ENCODE peak calls at places on chromosome 20, in ten cellular contexts. O is H1, J is heart left ventricle, A is suprapubic skin, H is body of pancreas, F is sigmoid colon, S is HCT116, Z is IMR-90, C is transverse colon, T is K562. G is an unnamed sample. For H3K4me1, the result is how much of the 10 kb centered on the place peaks cover.

GRCh38 chr20:64049060-64049886 is at the start of gene SOX18:
- DNase-seq in O (no peak), J (peak), A (no peak), H (no peak), F (no peak), S (no peak), Z (peak), C (no peak), T (peak), G (no peak)

GRCh38 chr20:5153612-5154542 is 27.1 kb downstream of the CDS2 start:
- DNase-seq in O (no peak), J (no peak), A (no peak), H (no peak), F (no peak), S (peak), Z (peak), C (no peak), T (no peak), G (no peak)

GRCh38 chr20:43838703-43839060 is 76.0 kb upstream of the TOX2 start:
- DNase-seq in O (no peak), J (no peak), A (no peak), H (no peak), F (no peak), S (no peak), Z (no peak), C (no peak), T (no peak), G (no peak)

GRCh38 chr20:63024573-63025392 is 18.0 kb upstream of the BHLHE23 start:
- DNase-seq in O (no peak), J (no peak), A (no peak), H (no peak), F (no peak), S (no peak), Z (no peak), C (no peak), T (no peak), G (no peak)

GRCh38 chr20:63522981-63523611 is 2.5 kb downstream of the PPDPF start:
- DNase-seq in O (no peak), J (peak), A (peak), H (peak), F (no peak), S (no peak), Z (no peak), C (no peak), T (no peak), G (no peak)

GRCh38 chr20:22418738-22419137 is 165.6 kb downstream of the FOXA2 start:
- DNase-seq in O (no peak), J (no peak), A (no peak), H (peak), F (no peak), S (no peak), Z (no peak), C (no peak), T (no peak), G (no peak)

GRCh38 chr20:52896348-52896747 is 75.8 kb upstream of the TSHZ2 start:
- DNase-seq in O (no peak), J (no peak), A (no peak), H (no peak), F (no peak), S (no peak), Z (no peak), C (no peak), T (no peak), G (no peak)

GRCh38 chr20:18133962-18134361 is 3.7 kb upstream of the KAT14 start:
- DNase-seq in O (no peak), J (no peak), A (no peak), H (no peak), F (no peak), S (no peak), Z (no peak), C (peak), T (no peak), G (no peak)

GRCh38 chr20:55269913-55270312 is 735.4 kb downstream of the CBLN4 start:
- DNase-seq in O (no peak), J (no peak), A (no peak), H (no peak), F (no peak), S (no peak), Z (no peak), C (no peak), T (no peak), G (no peak)

GRCh38 chr20:35054804-35055203 is 37.8 kb downstream of the TRPC4AP start:
- DNase-seq in O (no peak), J (no peak), A (no peak), H (no peak), F (no peak), S (no peak), Z (no peak), C (no peak), T (no peak), G (no peak)

GRCh38 chr20:61561111-61561830 is 309.2 kb downstream of the CDH4 start:
- DNase-seq in O (no peak), J (no peak), A (no peak), H (no peak), F (no peak), S (no peak), Z (no peak), C (no peak), T (no peak), G (no peak)

GRCh38 chr20:58650181-58650775 is 805 bp upstream of the STX16 start:
- DNase-seq in O (no peak), J (peak), A (peak), H (peak), F (peak), S (no peak), Z (no peak), C (no peak), T (peak), G (peak)

GRCh38 chr20:17468073-17468840 is 62.9 kb downstream of the BFSP1 start:
- DNase-seq in O (no peak), J (no peak), A (peak), H (no peak), F (no peak), S (no peak), Z (no peak), C (no peak), T (no peak), G (no peak)

GRCh38 chr20:3101737-3102574 is 17.4 kb upstream of the AVP start:
- DNase-seq in O (no peak), J (no peak), A (no peak), H (no peak), F (no peak), S (no peak), Z (no peak), C (peak), T (no peak), G (no peak)

GRCh38 chr20:24465168-24465567 is 4.3 kb upstream of the SYNDIG1 start:
- DNase-seq in O (no peak), J (peak), A (no peak), H (no peak), F (peak), S (no peak), Z (no peak), C (no peak), T (no peak), G (no peak)

GRCh38 chr20:62627901-62628612 is 14.2 kb upstream of the SLCO4A1 start:
- DNase-seq in O (no peak), J (no peak), A (no peak), H (no peak), F (no peak), S (no peak), Z (peak), C (no peak), T (no peak), G (no peak)

GRCh38 chr20:1883986-1884385 is 11.2 kb upstream of the SIRPA start:
- DNase-seq in O (no peak), J (no peak), A (no peak), H (no peak), F (no peak), S (no peak), Z (no peak), C (no peak), T (no peak), G (no peak)

GRCh38 chr20:652611-653109 is 340 bp downstream of the SRXN1 start:
- DNase-seq in O (no peak), J (peak), A (no peak), H (peak), F (peak), S (no peak), Z (peak), C (peak), T (no peak), G (no peak)

GRCh38 chr20:650954-651353 is 2.0 kb downstream of the SRXN1 start:
- DNase-seq in O (no peak), J (no peak), A (no peak), H (no peak), F (no peak), S (no peak), Z (no peak), C (no peak), T (no peak), G (no peak)

GRCh38 chr20:647479-648019 is 5.5 kb downstream of the SRXN1 start:
- DNase-seq in O (no peak), J (no peak), A (no peak), H (no peak), F (no peak), S (no peak), Z (no peak), C (no peak), T (no peak), G (no peak)

GRCh38 chr20:651713-652610 is 1.0 kb downstream of the SRXN1 start:
- DNase-seq in O (no peak), J (no peak), A (no peak), H (no peak), F (no peak), S (no peak), Z (no peak), C (peak), T (peak), G (peak)

DNA sequence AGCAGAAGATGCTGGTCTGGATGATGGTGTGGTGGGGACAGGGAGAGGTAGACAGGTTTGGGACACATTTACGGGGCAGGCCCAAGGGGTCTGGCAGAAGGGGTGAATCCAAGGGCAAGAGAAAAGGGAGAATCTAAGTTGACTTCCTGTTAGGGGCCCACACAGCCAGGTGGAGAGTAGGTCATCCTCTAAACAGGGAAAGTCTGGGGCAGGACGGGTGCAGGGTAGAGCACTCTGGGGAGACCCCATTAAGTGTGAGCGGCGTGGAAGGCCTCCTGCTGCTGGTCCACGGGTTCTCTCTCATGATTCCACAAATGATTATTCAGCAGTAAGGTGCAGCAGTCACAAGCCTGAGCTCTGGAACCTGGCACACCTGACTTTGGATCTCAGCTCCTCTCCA is 2.7 kb downstream of the SRXN1 start:
- DNase-seq in O (no peak), J (no peak), A (no peak), H (no peak), F (no peak), S (no peak), Z (no peak), C (no peak), T (no peak), G (no peak)
- TF ChIP-seq POLR2A in O (no peak), J (no peak), A (no peak), H (no peak), F (no peak), S (no peak), Z (peak), C (no peak), T (no peak), G (no peak)

DNA sequence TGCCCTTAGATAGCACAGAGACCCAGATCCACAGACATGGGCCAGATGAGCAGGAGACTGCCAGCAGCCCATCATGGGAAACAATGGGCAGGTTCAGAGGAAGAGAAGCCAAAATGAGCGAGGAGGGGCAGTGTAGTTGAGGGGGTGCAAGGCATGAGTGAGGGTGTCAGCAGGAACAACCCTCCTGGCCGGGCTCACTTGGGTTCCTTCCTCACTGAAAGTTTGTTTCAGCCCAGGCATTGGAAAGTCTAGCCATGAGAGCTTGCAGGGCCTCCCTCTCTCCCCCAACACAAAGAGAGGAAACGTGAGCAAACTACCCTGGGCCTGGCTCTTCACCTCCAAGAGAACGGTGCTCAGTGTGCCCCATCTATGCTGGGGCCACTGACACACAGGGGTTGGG is 48.0 kb downstream of the CDH26 start:
- DNase-seq in O (no peak), J (no peak), A (no peak), H (no peak), F (no peak), S (no peak), Z (no peak), C (no peak), T (no peak), G (no peak)
- H3K4me1 ChIP-seq in O (under half), J (under half), A (under half), H (under half), F (under half), S (under half), Z (under half), C (under half), T (under half), G (under half)

DNA sequence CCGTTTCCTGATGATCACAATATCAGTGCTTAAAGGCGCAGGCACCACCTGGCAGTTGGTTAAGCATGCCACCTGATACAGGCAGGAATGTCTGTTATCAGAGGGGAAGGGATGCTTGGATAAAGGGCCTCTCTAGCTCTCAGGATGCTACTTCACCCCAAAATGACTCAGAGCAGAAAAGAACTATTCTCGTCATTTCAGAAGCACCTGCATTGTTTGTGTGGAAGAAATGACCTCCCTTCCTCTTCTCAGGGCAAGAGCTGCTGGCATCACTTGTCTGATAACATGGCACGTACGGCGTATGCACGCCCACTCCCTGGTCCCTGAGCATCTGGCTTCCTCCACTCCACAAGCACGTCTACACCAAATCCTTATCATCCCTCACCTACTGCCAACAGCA is 47.3 kb downstream of the ATP9A start:
- DNase-seq in O (no peak), J (no peak), A (no peak), H (no peak), F (no peak), S (no peak), Z (no peak), C (no peak), T (no peak), G (no peak)
- H3K27ac ChIP-seq in O (no peak), J (no peak), A (no peak), H (no peak), F (no peak), S (no peak), Z (no peak), C (no peak), T (no peak), G (no peak)

DNA sequence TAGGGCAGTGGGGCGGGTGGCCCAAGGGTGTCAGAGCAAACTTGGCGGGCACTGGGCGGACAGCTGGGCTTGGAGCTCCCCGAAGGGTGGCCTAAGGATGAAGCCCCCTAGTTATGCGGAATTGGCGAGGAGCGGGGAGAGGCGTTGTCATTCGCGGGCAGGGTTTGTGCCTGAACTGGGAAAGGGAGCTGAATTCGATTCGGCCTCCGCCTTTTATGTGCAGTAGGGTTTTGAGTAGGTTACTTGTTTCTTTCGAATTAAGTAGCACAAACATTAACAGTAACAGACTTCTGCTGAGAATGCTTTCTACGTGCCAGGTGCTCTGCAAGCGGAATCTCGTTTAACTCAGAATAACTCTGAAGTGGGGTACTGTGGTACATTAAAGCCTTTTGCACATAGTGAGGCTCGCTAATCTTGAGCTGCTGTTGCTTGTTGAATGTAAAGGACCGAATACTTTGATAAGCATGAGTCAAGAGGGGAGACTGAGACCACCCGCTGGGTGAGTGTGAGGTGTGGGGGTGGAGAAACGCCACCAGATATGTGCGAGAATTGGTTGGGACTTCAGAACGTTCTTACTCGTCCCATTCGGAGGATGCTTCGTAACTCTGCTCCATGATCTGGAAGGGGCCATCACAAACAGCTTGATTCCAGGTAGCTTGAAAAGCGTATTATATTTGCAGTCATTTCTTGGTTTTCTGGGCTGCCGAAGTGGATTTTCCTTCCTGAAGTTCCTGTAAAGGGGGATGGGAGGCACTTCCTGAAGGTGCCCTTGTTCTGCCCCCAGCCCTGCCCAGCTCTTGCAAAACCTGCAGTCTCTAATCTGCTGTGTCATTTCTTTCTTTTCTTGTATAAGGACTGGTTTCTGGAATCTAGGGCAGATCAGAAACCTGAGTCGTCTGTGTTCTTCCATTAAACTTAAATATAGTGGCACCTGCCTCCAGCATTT is 865 bp downstream of the RAB5IF start:
- DNase-seq in O (no peak), J (no peak), A (peak), H (no peak), F (no peak), S (no peak), Z (peak), C (peak), T (no peak), G (no peak)
- TF ChIP-seq POLR2A in O (no peak), J (no peak), A (no peak), H (no peak), F (no peak), S (no peak), Z (no peak), C (no peak), T (no peak), G (no peak)

GRCh38 chr20:50029697-50030428 is 47.1 kb downstream of the SNAI1 start:
- DNase-seq in O (no peak), J (peak), A (no peak), H (peak), F (peak), S (no peak), Z (peak), C (peak), T (peak), G (peak)
- H3K4me1 ChIP-seq in O (under half), J (under half), A (under half), H (under half), F (under half), S (under half), Z (under half), C (under half), T (under half), G (under half)

GRCh38 chr20:48809672-48810071 is 18.1 kb downstream of the PREX1 start:
- DNase-seq in O (no peak), J (no peak), A (no peak), H (no peak), F (no peak), S (no peak), Z (no peak), C (no peak), T (no peak), G (no peak)
- H3K27ac ChIP-seq in O (no peak), J (no peak), A (no peak), H (no peak), F (no peak), S (no peak), Z (no peak), C (no peak), T (no peak), G (no peak)

GRCh38 chr20:45911486-45912343 is at the start of gene PLTP:
- DNase-seq in O (no peak), J (peak), A (peak), H (peak), F (peak), S (no peak), Z (peak), C (peak), T (peak), G (peak)
- TF ChIP-seq POLR2A in O (peak), J (peak), A (peak), H (peak), F (peak), S (no peak), Z (no peak), C (peak), T (peak), G (peak)

GRCh38 chr20:45412653-45413052 is 3.3 kb upstream of the PIGT start:
- DNase-seq in O (no peak), J (no peak), A (peak), H (no peak), F (no peak), S (no peak), Z (no peak), C (no peak), T (no peak), G (no peak)

GRCh38 chr20:45409531-45410272 is 1.6 kb downstream of the DBNDD2 start:
- DNase-seq in O (no peak), J (no peak), A (no peak), H (no peak), F (no peak), S (no peak), Z (no peak), C (no peak), T (no peak), G (no peak)

GRCh38 chr20:45408646-45409213 is 641 bp downstream of the DBNDD2 start:
- DNase-seq in O (no peak), J (peak), A (no peak), H (no peak), F (no peak), S (no peak), Z (no peak), C (no peak), T (no peak), G (no peak)

GRCh38 chr20:45413479-45413878 is 2.5 kb upstream of the PIGT start:
- DNase-seq in O (no peak), J (no peak), A (peak), H (no peak), F (no peak), S (no peak), Z (no peak), C (no peak), T (no peak), G (no peak)

GRCh38 chr20:45410887-45411286 is 2.8 kb downstream of the DBNDD2 start:
- DNase-seq in O (no peak), J (no peak), A (no peak), H (no peak), F (no peak), S (no peak), Z (no peak), C (no peak), T (no peak), G (no peak)
- H3K4me1 ChIP-seq in O (under half), J (under half), A (under half), H (under half), F (under half), S (under half), Z (under half), C (half or more), T (under half), G (under half)

DNA sequence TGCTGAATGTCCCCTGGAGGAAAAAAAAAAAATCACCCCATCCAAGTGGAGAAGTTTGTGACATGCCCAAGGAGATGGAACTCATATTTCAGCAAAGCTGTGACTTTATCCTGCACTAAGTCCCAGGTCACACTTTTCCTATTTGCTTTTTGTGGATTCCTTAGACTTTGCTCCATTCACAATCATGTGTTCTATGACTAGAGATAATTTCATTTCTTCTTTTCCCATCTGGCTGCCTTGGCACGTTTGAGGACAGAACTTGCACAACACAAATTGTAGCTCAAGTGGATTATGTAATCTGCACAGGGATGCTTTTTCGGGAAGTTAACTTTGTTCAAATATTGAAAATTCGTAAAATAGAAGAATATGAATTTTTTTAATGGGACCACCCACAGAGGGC is 100.7 kb upstream of the PTPN1 start:
- DNase-seq in O (no peak), J (no peak), A (no peak), H (no peak), F (peak), S (no peak), Z (no peak), C (no peak), T (no peak), G (no peak)
- H3K27ac ChIP-seq in O (no peak), J (peak), A (peak), H (no peak), F (peak), S (no peak), Z (no peak), C (peak), T (no peak), G (no peak)